ENCODE peak calls at places on chromosomes 4 and X, in six cellular contexts. T is CD4-positive, alpha-beta memory T cell; F is activated CD4-positive, alpha-beta T cell treated with anti-CD3 and anti-CD28 coated beads for 4 hours; P is activated T-helper 1 cell treated with anti-CD3 and anti-CD28 coated beads, Interleukin-2, amount 50 U/mL, for 16 hours; D is Calu3; R is cardiac muscle cell. E is an unnamed sample.

GRCh38 chr4:55524844-55525571 is 21.7 kb downstream of the CLOCK start:
- DNase-seq in T (no peak), F (no peak), P (no peak), D (no peak), R (peak), E (no peak)

GRCh38 chrX:48600226-48600625 is 2.9 kb downstream of the WDR13 start:
- DNase-seq in T (no peak), F (no peak), P (no peak), D (no peak), R (no peak), E (peak)

GRCh38 chr4:85509882-85510631 is 35.1 kb downstream of the ARHGAP24 start:
- DNase-seq in T (no peak), F (no peak), P (no peak), D (no peak), R (no peak), E (no peak)

GRCh38 chr4:159298502-159298901 is 195.6 kb downstream of the RAPGEF2 start:
- DNase-seq in T (no peak), F (no peak), P (no peak), D (no peak), R (no peak), E (no peak)

GRCh38 chrX:18119856-18120255 is 100.8 kb downstream of the BEND2 start:
- DNase-seq in T (no peak), F (no peak), P (no peak), D (no peak), R (no peak), E (no peak)

GRCh38 chr4:105807496-105807895 is 87.8 kb upstream of the NPNT start:
- DNase-seq in T (no peak), F (no peak), P (no peak), D (no peak), R (peak), E (no peak)

GRCh38 chr4:20711335-20711734 is 11.1 kb downstream of the PACRGL start:
- DNase-seq in T (no peak), F (no peak), P (no peak), D (no peak), R (no peak), E (no peak)

GRCh38 chr4:172813359-172813923 is 355.2 kb upstream of the GALNT7 start:
- DNase-seq in T (no peak), F (no peak), P (no peak), D (no peak), R (no peak), E (no peak)

GRCh38 chr4:174935607-174936006 is 17.4 kb downstream of the ADAM29 start:
- DNase-seq in T (no peak), F (no peak), P (no peak), D (no peak), R (no peak), E (no peak)

GRCh38 chr4:25403699-25404098 is 26.6 kb downstream of the ANAPC4 start:
- DNase-seq in T (no peak), F (no peak), P (no peak), D (no peak), R (no peak), E (no peak)

GRCh38 chr4:182521006-182521405 is 277.8 kb downstream of the TENM3 start:
- DNase-seq in T (no peak), F (no peak), P (no peak), D (no peak), R (no peak), E (no peak)

E was measured in heart left ventricle.